ENCODE peak calls at places on chromosomes 16 and 17, in six cellular contexts. Y, C, T, J, W and X are unnamed samples.
A peak's percentile ranks its signal among the peaks of the same experiment; 100 is the strongest.

GRCh38 chr17:63571632-63572310 is 21.5 kb downstream of the DCAF7 start:
- DNase-seq in Y (no peak), C (no peak), T (no peak), J (no peak), W (no peak), X (no peak)

GRCh38 chr16:55572439-55572838 is 6.0 kb downstream of the CAPNS2 start:
- DNase-seq in Y (no peak), C (no peak), T (no peak), J (no peak), W (no peak), X (no peak)

GRCh38 chr17:8119575-8120519 is 1.5 kb upstream of the ALOXE3 start:
- DNase-seq in Y (peak; percentile 69), C (peak; percentile 55), T (peak; percentile 86), J (peak; percentile 94), W (peak; percentile 97), X (peak; percentile 93)

GRCh38 chr16:1710811-1711507 is 5.0 kb downstream of the MAPK8IP3 start:
- DNase-seq in Y (no peak), C (no peak), T (no peak), J (no peak), W (no peak), X (no peak)

GRCh38 chr17:33046361-33047255 is 55.0 kb downstream of the SPACA3 start:
- DNase-seq in Y (no peak), C (no peak), T (no peak), J (no peak), W (no peak), X (no peak)

GRCh38 chr17:43848601-43849000 is 1.6 kb downstream of the CD300LG start:
- DNase-seq in Y (no peak), C (no peak), T (peak; percentile 18), J (no peak), W (no peak), X (no peak)

GRCh38 chr17:2054262-2054739 is 602 bp upstream of the HIC1 start:
- DNase-seq in Y (no peak), C (no peak), T (no peak), J (no peak), W (no peak), X (no peak)

GRCh38 chr17:75707096-75707720 is 14.1 kb upstream of the ITGB4 start:
- DNase-seq in Y (no peak), C (no peak), T (no peak), J (no peak), W (no peak), X (no peak)

GRCh38 chr17:5024604-5025003 is 10.6 kb downstream of the SLC52A1 start:
- DNase-seq in Y (no peak), C (no peak), T (no peak), J (no peak), W (no peak), X (no peak)

GRCh38 chr16:85457366-85457765 is 155.8 kb upstream of the GSE1 start:
- DNase-seq in Y (no peak), C (no peak), T (no peak), J (no peak), W (no peak), X (no peak)

GRCh38 chr17:8117980-8118768 is at the start of gene ALOXE3:
- DNase-seq in Y (no peak), C (no peak), T (no peak), J (no peak), W (peak; percentile 40), X (peak; percentile 47)

GRCh38 chr17:77863814-77864161 is 94.7 kb upstream of the TNRC6C start:
- DNase-seq in Y (no peak), C (no peak), T (peak; percentile 66), J (peak; percentile 76), W (no peak), X (no peak)

GRCh38 chr17:78668847-78669246 is 91.7 kb upstream of the DNAH17 start:
- DNase-seq in Y (no peak), C (no peak), T (no peak), J (no peak), W (no peak), X (no peak)

GRCh38 chr16:67447508-67448076 is 16.7 kb downstream of the HSD11B2 start:
- DNase-seq in Y (peak; percentile 13), C (no peak), T (no peak), J (peak; percentile 75), W (no peak), X (peak; percentile 80)

GRCh38 chr17:44203731-44204452 is 4.2 kb upstream of the ATXN7L3 start:
- DNase-seq in Y (no peak), C (no peak), T (no peak), J (peak; percentile 70), W (peak; percentile 39), X (peak; percentile 80)

GRCh38 chr17:52297230-52298010 is 138.9 kb upstream of the CA10 start:
- DNase-seq in Y (no peak), C (no peak), T (no peak), J (no peak), W (no peak), X (no peak)

GRCh38 chr16:24729967-24730815 is 740 bp downstream of the TNRC6A start:
- DNase-seq in Y (no peak), C (peak; percentile 15), T (peak; percentile 74), J (peak; percentile 19), W (peak; percentile 20), X (peak; percentile 19)

GRCh38 chr17:31888124-31888523 is 13.4 kb downstream of the UTP6 start:
- DNase-seq in Y (no peak), C (no peak), T (no peak), J (no peak), W (no peak), X (no peak)

GRCh38 chr16:24525970-24526559 is 13.3 kb upstream of the RBBP6 start:
- DNase-seq in Y (no peak), C (no peak), T (no peak), J (no peak), W (no peak), X (no peak)

GRCh38 chr17:10013360-10014112 is 108.5 kb upstream of the RCVRN start:
- DNase-seq in Y (no peak), C (no peak), T (no peak), J (peak; percentile 64), W (no peak), X (no peak)

GRCh38 chr17:32275060-32276042 is 9.7 kb downstream of the RHBDL3 start:
- DNase-seq in Y (no peak), C (no peak), T (no peak), J (no peak), W (no peak), X (no peak)

GRCh38 chr16:35208001-35208935 is 1748.9 kb downstream of the TP53TG3F start:
- DNase-seq in Y (no peak), C (no peak), T (peak; percentile 64), J (no peak), W (no peak), X (no peak)
- H3K9me3 ChIP-seq in Y (no peaks in the 10 kb centered on the region), C (no peaks in the 10 kb centered on the region), T (no peaks in the 10 kb centered on the region), J (no peaks in the 10 kb centered on the region), W (peaks cover 25% of the 10 kb centered on the region), X (no peaks in the 10 kb centered on the region)

GRCh38 chr17:28718990-28719433 is 773 bp upstream of the RPL23A start:
- DNase-seq in Y (no peak), C (no peak), T (no peak), J (no peak), W (no peak), X (no peak)

GRCh38 chr17:28717578-28718316 is at the start of gene RAB34:
- DNase-seq in Y (no peak), C (no peak), T (peak; percentile 92), J (no peak), W (peak; percentile 92), X (no peak)

GRCh38 chr17:28718317-28718672 is 627 bp upstream of the RAB34 start:
- DNase-seq in Y (no peak), C (no peak), T (no peak), J (no peak), W (peak; percentile 73), X (peak; percentile 67)

GRCh38 chr17:28715217-28715616 is 2.5 kb downstream of the RAB34 start:
- DNase-seq in Y (no peak), C (no peak), T (no peak), J (no peak), W (no peak), X (no peak)

GRCh38 chr17:28716740-28717577 is 709 bp downstream of the RAB34 start:
- DNase-seq in Y (no peak), C (no peak), T (peak; percentile 80), J (no peak), W (peak; percentile 51), X (no peak)
- H3K4me3 ChIP-seq in Y (no peak overlapping the region), C (no peak overlapping the region), T (peak overlapping the region; percentile 86), J (no peak overlapping the region), W (peak overlapping the region; percentile 92), X (no peak overlapping the region)

GRCh38 chr17:22507823-22508222 is 815.5 kb downstream of the KCNJ18 start:
- DNase-seq in Y (no peak), C (no peak), T (no peak), J (no peak), W (no peak), X (no peak)
- H3K9me3 ChIP-seq in Y (no peaks in the 10 kb centered on the region), C (no peaks in the 10 kb centered on the region), T (no peaks in the 10 kb centered on the region), J (no peaks in the 10 kb centered on the region), W (peaks cover 31% of the 10 kb centered on the region), X (no peaks in the 10 kb centered on the region)

DNA sequence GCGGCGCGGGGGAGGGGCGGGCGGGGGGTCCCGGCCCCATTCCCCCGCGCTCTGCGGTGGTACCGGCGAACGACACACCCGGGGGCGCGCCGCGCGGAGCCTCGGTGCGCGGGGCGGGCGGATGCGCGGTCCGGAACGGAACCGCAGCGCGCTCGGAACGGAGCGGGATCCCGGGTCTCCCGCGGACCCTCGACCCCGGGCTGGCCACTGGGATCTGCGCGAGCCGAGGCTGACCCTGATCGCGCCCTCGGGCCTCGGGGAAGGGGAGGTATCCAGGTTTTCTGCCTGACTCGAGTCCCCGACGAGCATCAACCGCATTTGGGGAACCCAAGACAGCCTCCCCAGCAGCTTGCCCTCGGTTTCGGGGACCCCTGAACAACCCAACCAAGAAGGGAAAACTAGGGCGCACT is 361 bp downstream of the BEAN1 start:
- DNase-seq in Y (no peak), C (no peak), T (no peak), J (no peak), W (no peak), X (no peak)
- H3K4me3 ChIP-seq in Y (no peak overlapping the region), C (peak overlapping the region; percentile 50), T (peak overlapping the region; percentile 45), J (no peak overlapping the region), W (peak overlapping the region; percentile 80), X (peak overlapping the region; percentile 6)